ENCODE peak calls at places on chromosomes 5 and 9, in five cellular contexts. A is thyroid gland, S is OCI-LY7, U is epithelial cell of esophagus, H is AG10803. O is an unnamed sample.

GRCh38 chr5:79011219-79011836 is 26.2 kb upstream of the ARSB start:
- DNase-seq in H (peak; percentile 86), S (no peak), A (no peak), U (no peak), O (no peak)

GRCh38 chr9:115395511-115396021 is 277.6 kb upstream of the TNC start:
- DNase-seq in A (no peak), H (peak; percentile 39), U (peak; percentile 29), S (no peak), O (no peak)

GRCh38 chr5:176536132-176536901 is 885 bp downstream of the RNF44 start:
- DNase-seq in A (peak; percentile 84), H (peak; percentile 69), S (peak; percentile 93), U (peak; percentile 77), O (no peak)

GRCh38 chr5:72224946-72225427 is 95.1 kb downstream of the MRPS27 start:
- DNase-seq in H (peak; percentile 90), A (no peak), S (no peak), U (no peak), O (no peak)

GRCh38 chr9:13755551-13755950 is 476.1 kb upstream of the MPDZ start:
- DNase-seq in S (no peak), H (no peak), U (peak; percentile 27), A (no peak), O (no peak)

GRCh38 chr5:68287976-68288755 is 72.6 kb downstream of the PIK3R1 start:
- DNase-seq in H (peak; percentile 55), U (peak; percentile 60), S (peak; percentile 84), A (peak; percentile 88), O (peak; percentile 79)

GRCh38 chr5:119655081-119655480 is 25.7 kb downstream of the FAM170A start:
- DNase-seq in S (no peak), U (peak; percentile 93), A (no peak), H (peak; percentile 34), O (no peak)

GRCh38 chr9:70003786-70004185 is 39.9 kb upstream of the MAMDC2 start:
- DNase-seq in A (no peak), S (no peak), H (peak; percentile 54), U (no peak), O (no peak)

GRCh38 chr9:80066931-80067330 is 495.2 kb downstream of the TLE4 start:
- DNase-seq in A (no peak), H (no peak), U (no peak), S (no peak), O (no peak)

GRCh38 chr9:24189986-24190385 is 355.7 kb downstream of the IZUMO3 start:
- DNase-seq in A (no peak), U (no peak), H (no peak), S (no peak), O (no peak)

GRCh38 chr5:76468625-76469410 is 65.7 kb downstream of the IQGAP2 start:
- DNase-seq in U (peak; percentile 26), A (no peak), H (no peak), S (no peak), O (no peak)

GRCh38 chr9:109012009-109012875 is 1.1 kb downstream of the CTNNAL1 start:
- DNase-seq in U (peak; percentile 98), H (peak; percentile 95), A (peak; percentile 83), S (peak; percentile 31), O (no peak)

GRCh38 chr9:81826541-81826906 is 101.7 kb upstream of the SPATA31D4 start:
- DNase-seq in U (no peak), S (no peak), A (no peak), H (no peak), O (no peak)

GRCh38 chr9:7324031-7324654 is 475.4 kb downstream of the DMAC1 start:
- DNase-seq in A (no peak), U (no peak), S (no peak), H (peak; percentile 23), O (no peak)

GRCh38 chr9:32926901-32927300 is 74.5 kb downstream of the APTX start:
- DNase-seq in U (no peak), S (no peak), H (peak; percentile 6), A (no peak), O (no peak)

GRCh38 chr5:175590471-175590881 is 67.4 kb upstream of the HRH2 start:
- DNase-seq in A (no peak), H (peak; percentile 15), S (no peak), U (no peak), O (no peak)

GRCh38 chr9:35656340-35656739 is 1.5 kb downstream of the RMRP start:
- DNase-seq in S (no peak), U (no peak), H (no peak), A (no peak), O (no peak)

GRCh38 chr5:132067451-132067850 is 6.1 kb upstream of the CSF2 start:
- DNase-seq in H (no peak), S (no peak), A (no peak), U (no peak), O (no peak)

GRCh38 chr5:36944607-36945225 is 68.1 kb downstream of the NIPBL start:
- DNase-seq in S (peak; percentile 74), A (no peak), H (peak; percentile 73), U (peak; percentile 77), O (peak; percentile 41)

GRCh38 chr5:78905084-78905938 is 79.8 kb downstream of the ARSB start:
- DNase-seq in U (no peak), S (peak; percentile 58), H (peak; percentile 18), A (no peak), O (no peak)

GRCh38 chr9:127976943-127977871 is 3.6 kb downstream of the EEIG1 start:
- DNase-seq in A (no peak), U (no peak), S (no peak), H (no peak), O (no peak)

DNA sequence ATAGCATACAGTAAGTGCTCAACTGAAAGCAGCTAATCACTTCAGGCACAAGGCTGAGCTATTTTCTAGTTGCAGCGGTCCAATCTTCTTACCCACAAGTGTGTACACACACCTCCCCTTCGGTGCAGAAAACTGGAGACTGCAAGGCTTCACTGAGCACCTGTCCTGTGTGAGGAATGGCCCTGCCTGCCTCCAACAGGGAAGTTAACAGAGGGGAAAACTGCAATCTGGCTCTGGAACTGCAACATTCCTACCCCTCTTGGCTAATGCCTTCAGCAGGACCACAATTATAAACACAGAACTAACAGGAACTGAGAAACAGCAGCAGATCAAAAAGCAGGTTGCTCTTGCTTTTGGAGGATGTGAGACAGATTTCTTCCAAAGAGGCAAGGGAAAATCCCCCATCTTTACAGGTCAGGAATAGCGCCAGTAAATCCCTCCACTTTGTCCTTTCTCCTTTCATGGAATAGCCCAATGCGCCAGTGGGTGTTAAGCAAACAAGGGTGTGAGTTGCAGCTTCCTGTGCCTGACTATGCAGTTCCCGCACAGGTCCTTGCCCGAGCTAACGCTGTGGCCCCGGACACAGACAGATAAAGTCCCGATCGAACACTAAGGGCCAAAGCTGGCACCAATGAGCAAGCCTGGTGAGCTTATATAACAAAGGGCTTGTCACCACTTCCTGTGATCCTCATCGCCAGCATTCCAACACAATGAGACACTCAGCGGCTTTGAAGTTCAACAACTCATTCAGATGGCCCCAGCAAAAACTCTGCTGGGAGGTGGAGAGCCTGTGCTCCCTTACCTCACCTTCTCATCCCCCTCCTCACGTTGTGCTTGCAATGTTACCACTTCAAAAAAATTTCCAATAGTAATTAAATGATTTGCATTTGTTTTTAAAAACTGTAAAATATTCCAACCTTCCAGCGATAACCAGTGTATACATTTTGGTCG is 21.5 kb downstream of the SHB start:
- DNase-seq in A (peak; percentile 86), U (peak; percentile 85), H (peak; percentile 96), S (no peak), O (no peak)
- TF ChIP-seq CTCF in A (no peak), U (no peak), H (no peak), S (no peak), O (no peak)

GRCh38 chr9:125180876-125181275 is 8.7 kb downstream of the PPP6C start:
- DNase-seq in S (no peak), A (no peak), H (no peak), U (no peak), O (no peak)
- H3K4me3 ChIP-seq in S (no peak overlapping the region), A (no peak overlapping the region), H (no peak overlapping the region), U (no peak overlapping the region), O (no peak overlapping the region)

GRCh38 chr9:97853844-97854695 is 1.0 kb downstream of the FOXE1 start:
- DNase-seq in A (peak; percentile 58), S (peak; percentile 9), U (peak; percentile 77), H (peak; percentile 18), O (no peak)
- TF ChIP-seq CTCF in A (peak; percentile 26), S (peak; percentile 29), U (peak; percentile 22), H (no peak), O (peak; percentile 37)

GRCh38 chr9:135887585-135888050 is 19.7 kb downstream of the CAMSAP1 start:
- DNase-seq in U (no peak), A (no peak), S (peak; percentile 67), H (no peak), O (no peak)
- H3K4me3 ChIP-seq in U (no peak overlapping the region), A (no peak overlapping the region), S (peak overlapping the region; percentile 48), H (no peak overlapping the region), O (no peak overlapping the region)

GRCh38 chr5:60888359-60889061 is 44.4 kb upstream of the ELOVL7 start:
- DNase-seq in S (no peak), U (no peak), A (no peak), H (no peak), O (no peak)
- TF ChIP-seq CTCF in S (no peak), U (no peak), A (no peak), H (no peak), O (no peak)

DNA sequence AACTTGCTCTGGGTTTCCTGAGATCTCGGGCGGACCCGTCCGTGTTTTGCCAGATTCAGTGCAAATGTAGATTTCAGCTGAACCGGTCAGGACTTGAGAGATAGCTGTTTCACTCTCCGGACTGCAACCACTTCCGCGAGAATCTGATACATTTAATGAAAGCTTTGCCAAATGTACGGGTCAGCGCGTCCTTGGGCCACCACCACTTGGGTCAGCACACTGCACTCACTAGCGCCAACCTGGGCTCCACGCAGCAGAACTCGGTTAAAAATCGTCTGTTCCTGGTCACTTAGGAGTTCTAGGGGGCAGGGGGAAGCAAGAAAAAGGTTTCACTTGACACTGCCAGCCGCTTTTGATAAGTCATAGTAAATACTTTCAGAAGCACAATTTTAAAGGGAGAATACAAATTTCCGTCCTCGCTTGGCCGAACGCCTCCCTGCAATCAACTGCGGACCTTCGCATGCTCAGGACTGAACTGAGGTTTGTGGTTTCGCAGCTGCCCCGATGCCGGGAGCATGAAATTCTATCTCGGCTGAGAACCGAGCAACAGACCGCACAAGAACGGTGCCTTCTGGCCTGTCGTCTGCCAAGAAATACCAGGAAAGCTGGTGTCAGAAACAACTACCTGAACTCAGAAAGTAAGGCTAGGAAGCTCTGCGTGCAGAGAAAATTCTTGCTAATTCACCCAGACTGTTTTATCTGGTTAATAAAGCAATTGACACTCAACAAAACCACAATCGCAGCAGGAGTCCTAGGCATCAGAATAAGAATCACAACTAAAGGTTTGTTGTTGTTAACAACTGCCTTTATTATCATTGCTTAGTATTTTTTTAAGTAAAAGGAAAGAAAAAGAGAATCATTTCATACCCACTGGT is 4.2 kb upstream of the ISL1 start:
- DNase-seq in H (no peak), S (no peak), A (peak; percentile 35), U (peak; percentile 49), O (no peak)
- H3K4me3 ChIP-seq in H (peak overlapping the region; percentile 9), S (no peak overlapping the region), A (peak overlapping the region; percentile 15), U (peak overlapping the region; percentile 50), O (no peak overlapping the region)

DNA sequence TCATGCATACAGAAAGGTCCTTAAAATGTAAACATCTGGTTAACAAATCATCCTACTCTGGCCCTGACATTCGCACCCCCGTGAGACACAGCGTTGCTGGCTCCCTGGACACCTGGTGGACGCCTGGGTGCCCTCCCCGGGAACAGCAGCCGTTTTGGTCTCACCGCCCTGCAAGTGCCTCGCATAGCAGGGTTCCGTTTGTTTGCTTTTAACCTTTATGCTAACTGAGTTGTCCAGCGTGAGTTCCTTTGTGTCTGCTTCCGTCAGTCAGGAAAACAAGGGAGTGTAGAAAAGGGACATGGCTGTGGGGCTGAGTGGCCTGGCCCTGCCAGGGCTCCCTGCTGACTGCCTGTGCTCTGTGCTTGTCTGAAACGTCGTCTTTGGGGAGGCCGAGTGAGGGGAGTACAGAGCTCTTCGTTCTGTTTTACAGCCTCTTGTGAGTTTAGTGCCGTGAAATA is 91.8 kb upstream of the CACNA1B start:
- DNase-seq in H (no peak), A (no peak), U (no peak), S (no peak), O (no peak)
- TF ChIP-seq CTCF in H (no peak), A (no peak), U (no peak), S (no peak), O (no peak)

O was measured in GM12864.